ENCODE peak calls at places on chromosomes 5 and 9, in ten cellular contexts. W, O, U, Y, T, R, S, M, I and K are unnamed samples.

GRCh38 chr5:74237746-74238145 is 402.8 kb downstream of the ENC1 start:
- DNase-seq in W (no peak), O (no peak), U (no peak), Y (no peak), T (no peak), R (no peak), S (no peak), M (no peak), I (no peak), K (no peak)

GRCh38 chr5:90020575-90021535 is 388.7 kb downstream of the CETN3 start:
- DNase-seq in W (peak; percentile 94), O (peak; percentile 7), U (no peak), Y (no peak), T (no peak), R (peak; percentile 66), S (no peak), M (no peak), I (peak; percentile 73), K (no peak)

GRCh38 chr5:17216176-17216973 is 1.1 kb upstream of the BASP1 start:
- DNase-seq in W (peak; percentile 82), O (peak; percentile 56), U (peak; percentile 2), Y (peak; percentile 81), T (peak; percentile 58), R (peak; percentile 86), S (peak; percentile 71), M (peak; percentile 73), I (peak; percentile 82), K (no peak)

GRCh38 chr5:111746791-111747190 is 10.2 kb downstream of the NREP start:
- DNase-seq in W (no peak), O (no peak), U (no peak), Y (no peak), T (no peak), R (no peak), S (no peak), M (no peak), I (no peak), K (no peak)

GRCh38 chr9:77735515-77735914 is 87.4 kb upstream of the GNA14 start:
- DNase-seq in W (peak; percentile 35), O (no peak), U (no peak), Y (no peak), T (no peak), R (no peak), S (no peak), M (no peak), I (no peak), K (no peak)

GRCh38 chr9:127974769-127975261 is 6.0 kb downstream of the EEIG1 start:
- DNase-seq in W (no peak), O (no peak), U (no peak), Y (no peak), T (peak; percentile 43), R (no peak), S (peak; percentile 73), M (no peak), I (no peak), K (no peak)

GRCh38 chr5:58849995-58850667 is 267.3 kb downstream of the RAB3C start:
- DNase-seq in W (peak; percentile 45), O (peak; percentile 6), U (no peak), Y (no peak), T (no peak), R (peak; percentile 23), S (no peak), M (no peak), I (no peak), K (no peak)

GRCh38 chr5:134749415-134749814 is 9.2 kb upstream of the DDX46 start:
- DNase-seq in W (no peak), O (peak; percentile 41), U (no peak), Y (no peak), T (no peak), R (peak; percentile 39), S (no peak), M (no peak), I (no peak), K (no peak)

GRCh38 chr9:87973791-87974292 is 491 bp downstream of the CDK20 start:
- DNase-seq in W (peak; percentile 6), O (no peak), U (no peak), Y (no peak), T (no peak), R (no peak), S (no peak), M (peak; percentile 52), I (no peak), K (no peak)

GRCh38 chr9:130680836-130681768 is 12.5 kb upstream of the EXOSC2 start:
- DNase-seq in W (peak; percentile 95), O (no peak), U (no peak), Y (peak; percentile 55), T (no peak), R (no peak), S (peak; percentile 87), M (no peak), I (peak; percentile 80), K (no peak)

GRCh38 chr5:137649228-137649890 is 86.5 kb downstream of the KLHL3 start:
- DNase-seq in W (peak; percentile 57), O (no peak), U (no peak), Y (no peak), T (no peak), R (no peak), S (no peak), M (no peak), I (no peak), K (no peak)

GRCh38 chr5:55177078-55177477 is 4.1 kb upstream of the CDC20B start:
- DNase-seq in W (no peak), O (no peak), U (no peak), Y (no peak), T (no peak), R (peak; percentile 8), S (no peak), M (no peak), I (no peak), K (no peak)

GRCh38 chr5:120199559-120199958 is 264.5 kb upstream of the PRR16 start:
- DNase-seq in W (no peak), O (no peak), U (no peak), Y (no peak), T (no peak), R (no peak), S (no peak), M (no peak), I (no peak), K (no peak)

GRCh38 chr9:78294290-78295176 is 2.4 kb upstream of the PSAT1 start:
- DNase-seq in W (no peak), O (no peak), U (no peak), Y (no peak), T (no peak), R (no peak), S (no peak), M (no peak), I (no peak), K (no peak)

GRCh38 chr9:15213249-15213648 is 93.8 kb downstream of the TTC39B start:
- DNase-seq in W (no peak), O (no peak), U (no peak), Y (no peak), T (no peak), R (no peak), S (no peak), M (no peak), I (no peak), K (no peak)

GRCh38 chr5:172600571-172600970 is 40.5 kb upstream of the NEURL1B start:
- DNase-seq in W (no peak), O (no peak), U (no peak), Y (no peak), T (no peak), R (no peak), S (no peak), M (no peak), I (no peak), K (no peak)

GRCh38 chr5:132176543-132176945 is 51.1 kb downstream of the P4HA2 start:
- DNase-seq in W (no peak), O (no peak), U (no peak), Y (peak; percentile 20), T (no peak), R (peak; percentile 81), S (no peak), M (no peak), I (no peak), K (no peak)

GRCh38 chr5:128905225-128906110 is 59.8 kb upstream of the SLC27A6 start:
- DNase-seq in W (peak; percentile 60), O (peak; percentile 10), U (peak; percentile 1), Y (peak; percentile 49), T (no peak), R (peak; percentile 79), S (no peak), M (no peak), I (peak; percentile 15), K (no peak)

GRCh38 chr5:169650701-169651331 is 13.7 kb downstream of the DOCK2 start:
- DNase-seq in W (peak; percentile 92), O (no peak), U (no peak), Y (peak; percentile 64), T (no peak), R (no peak), S (no peak), M (no peak), I (peak; percentile 59), K (no peak)

GRCh38 chr9:118785456-118785855 is 583.8 kb downstream of the BRINP1 start:
- DNase-seq in W (no peak), O (no peak), U (no peak), Y (no peak), T (no peak), R (no peak), S (no peak), M (no peak), I (no peak), K (no peak)

GRCh38 chr5:6398570-6399230 is 20.4 kb upstream of the MED10 start:
- DNase-seq in W (no peak), O (no peak), U (no peak), Y (no peak), T (no peak), R (no peak), S (no peak), M (no peak), I (no peak), K (no peak)

GRCh38 chr9:93081081-93081529 is 14.9 kb upstream of the CARD19 start:
- DNase-seq in W (no peak), O (no peak), U (no peak), Y (peak; percentile 3), T (no peak), R (no peak), S (no peak), M (peak; percentile 40), I (no peak), K (no peak)

GRCh38 chr9:91836515-91836914 is 113.5 kb downstream of the ROR2 start:
- DNase-seq in W (no peak), O (no peak), U (no peak), Y (no peak), T (no peak), R (no peak), S (no peak), M (no peak), I (no peak), K (no peak)

GRCh38 chr9:105278751-105279150 is 34.3 kb downstream of the SLC44A1 start:
- DNase-seq in W (no peak), O (no peak), U (no peak), Y (no peak), T (no peak), R (no peak), S (no peak), M (no peak), I (no peak), K (no peak)

GRCh38 chr9:3238241-3238640 is 287.6 kb downstream of the RFX3 start:
- DNase-seq in W (peak; percentile 78), O (no peak), U (no peak), Y (no peak), T (no peak), R (no peak), S (no peak), M (no peak), I (no peak), K (no peak)